ENCODE peak calls at places on chromosome 5, in eight cellular contexts. T is uterus, X is IMR-90, D is A549, F is NB4, N is right lobe of liver, L is Peyer's patch, A is endothelial cell of umbilical vein. K is an unnamed sample.

GRCh38 chr5:4531756-4532704 is 608.1 kb upstream of the ADAMTS16 start:
- DNase-seq in T (no peak), X (no peak), D (no peak), F (no peak), N (no peak), L (no peak), A (no peak), K (no peak)

GRCh38 chr5:12177851-12178250 is 273.6 kb upstream of the CTNND2 start:
- DNase-seq in T (no peak), X (no peak), D (no peak), F (no peak), N (no peak), L (no peak), A (no peak), K (no peak)

GRCh38 chr5:158384535-158385421 is 525.8 kb upstream of the CLINT1 start:
- DNase-seq in T (no peak), X (peak; percentile 97), D (peak; percentile 35), F (peak; percentile 25), N (no peak), L (no peak), A (peak; percentile 79), K (no peak)

GRCh38 chr5:179331591-179331990 is 13.7 kb downstream of the ADAMTS2 start:
- DNase-seq in T (no peak), X (no peak), D (no peak), F (no peak), N (no peak), L (no peak), A (no peak), K (no peak)

GRCh38 chr5:140235776-140236558 is 61.0 kb downstream of the CYSTM1 start:
- DNase-seq in T (no peak), X (no peak), D (no peak), F (peak; percentile 79), N (no peak), L (no peak), A (no peak), K (no peak)

GRCh38 chr5:124867064-124867707 is 120.7 kb upstream of the ZNF608 start:
- DNase-seq in T (no peak), X (peak; percentile 37), D (no peak), F (no peak), N (no peak), L (no peak), A (no peak), K (no peak)

GRCh38 chr5:51201708-51202107 is 181.5 kb upstream of the ISL1 start:
- DNase-seq in T (no peak), X (no peak), D (no peak), F (no peak), N (no peak), L (no peak), A (no peak), K (no peak)

GRCh38 chr5:56468278-56468677 is 235.1 kb upstream of the ANKRD55 start:
- DNase-seq in T (no peak), X (no peak), D (no peak), F (no peak), N (no peak), L (no peak), A (no peak), K (no peak)

GRCh38 chr5:150295172-150295611 is 5.6 kb upstream of the CAMK2A start:
- DNase-seq in T (peak; percentile 63), X (peak; percentile 81), D (peak; percentile 44), F (no peak), N (no peak), L (peak; percentile 71), A (no peak), K (peak; percentile 66)

GRCh38 chr5:91092859-91093843 is 290.0 kb downstream of the ARRDC3 start:
- DNase-seq in T (no peak), X (no peak), D (no peak), F (no peak), N (no peak), L (no peak), A (no peak), K (no peak)

GRCh38 chr5:66807743-66808142 is 211.6 kb downstream of the MAST4 start:
- DNase-seq in T (no peak), X (peak; percentile 55), D (peak; percentile 73), F (peak; percentile 2), N (no peak), L (no peak), A (peak; percentile 75), K (peak; percentile 27)

GRCh38 chr5:166165600-166165999 is 2125.8 kb upstream of the WWC1 start:
- DNase-seq in T (no peak), X (no peak), D (no peak), F (peak; percentile 25), N (no peak), L (no peak), A (no peak), K (no peak)

GRCh38 chr5:137486707-137487106 is 12.4 kb downstream of the SPOCK1 start:
- DNase-seq in T (peak; percentile 30), X (peak; percentile 81), D (peak; percentile 30), F (no peak), N (no peak), L (no peak), A (peak; percentile 81), K (no peak)

GRCh38 chr5:103589416-103590175 is 27.0 kb upstream of the NUDT12 start:
- DNase-seq in T (no peak), X (peak; percentile 40), D (no peak), F (no peak), N (no peak), L (no peak), A (no peak), K (no peak)

GRCh38 chr5:41637869-41638268 is 127.5 kb upstream of the PLCXD3 start:
- DNase-seq in T (no peak), X (no peak), D (peak; percentile 3), F (peak; percentile 6), N (no peak), L (no peak), A (no peak), K (no peak)

GRCh38 chr5:111512406-111513174 is at the start of gene STARD4:
- DNase-seq in T (peak; percentile 89), X (peak; percentile 92), D (peak; percentile 92), F (peak; percentile 96), N (peak; percentile 97), L (peak; percentile 98), A (peak; percentile 97), K (peak; percentile 98)
- TF ChIP-seq POLR2A in T (peak; percentile 62), X (peak; percentile 58), D (peak; percentile 57), F (peak; percentile 90), N (peak; percentile 91), L (peak; percentile 95), A (peak; percentile 61), K (no peak)

GRCh38 chr5:176616520-176616919 is 6.6 kb upstream of the GPRIN1 start:
- DNase-seq in T (no peak), X (no peak), D (no peak), F (no peak), N (no peak), L (no peak), A (no peak), K (no peak)

GRCh38 chr5:176620333-176620981 is 9.9 kb downstream of the SNCB start:
- DNase-seq in T (no peak), X (no peak), D (peak; percentile 24), F (no peak), N (no peak), L (no peak), A (no peak), K (no peak)

GRCh38 chr5:176619569-176620332 is 9.8 kb upstream of the GPRIN1 start:
- DNase-seq in T (no peak), X (no peak), D (no peak), F (no peak), N (no peak), L (no peak), A (no peak), K (no peak)

GRCh38 chr5:176619203-176619568 is 9.2 kb upstream of the GPRIN1 start:
- DNase-seq in T (no peak), X (peak; percentile 86), D (peak; percentile 86), F (peak; percentile 39), N (peak; percentile 56), L (peak; percentile 78), A (peak; percentile 87), K (no peak)

DNA sequence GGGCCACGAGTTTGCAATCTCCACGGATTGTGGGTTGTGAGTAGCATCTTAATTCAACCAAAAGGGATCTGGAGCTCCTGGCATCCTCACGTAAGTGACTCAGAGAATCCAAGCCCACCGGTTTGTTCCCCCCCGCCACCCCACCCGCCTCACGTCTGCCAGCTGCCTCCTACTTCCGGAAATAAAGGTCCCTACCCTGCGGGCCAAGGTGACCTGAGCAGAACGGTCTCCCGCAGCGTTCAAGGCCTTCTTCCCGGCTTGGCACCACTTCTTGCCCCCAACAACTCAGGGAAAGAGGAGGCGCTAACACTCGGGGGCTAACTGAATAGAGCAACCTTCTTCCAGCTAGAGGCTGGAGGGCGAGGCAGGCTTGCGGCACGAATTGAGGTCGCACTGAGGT is 8.8 kb upstream of the GPRIN1 start:
- DNase-seq in T (no peak), X (no peak), D (no peak), F (no peak), N (no peak), L (no peak), A (no peak), K (no peak)
- H3K4me3 ChIP-seq in T (no peak overlapping the region), X (no peak overlapping the region), D (no peak overlapping the region), F (no peak overlapping the region), N (no peak overlapping the region), L (no peak overlapping the region), A (no peak overlapping the region), K (no peak overlapping the region)

GRCh38 chr5:60568646-60569045 is 131.3 kb downstream of the DEPDC1B start:
- DNase-seq in T (no peak), X (no peak), D (peak; percentile 9), F (no peak), N (no peak), L (no peak), A (no peak), K (no peak)
- TF ChIP-seq POLR2A in T (no peak), X (no peak), D (no peak), F (no peak), N (no peak), L (no peak), A (no peak), K (no peak)

GRCh38 chr5:172183881-172184280 is 4.1 kb downstream of the STK10 start:
- DNase-seq in T (no peak), X (no peak), D (no peak), F (no peak), N (no peak), L (peak; percentile 5), A (no peak), K (no peak)

GRCh38 chr5:172182291-172182690 is 5.7 kb downstream of the STK10 start:
- DNase-seq in T (no peak), X (no peak), D (no peak), F (peak; percentile 56), N (no peak), L (no peak), A (no peak), K (no peak)

GRCh38 chr5:172187118-172188032 is 649 bp downstream of the STK10 start:
- DNase-seq in T (peak; percentile 45), X (peak; percentile 80), D (peak; percentile 58), F (peak; percentile 84), N (peak; percentile 68), L (peak; percentile 89), A (peak; percentile 49), K (peak; percentile 93)

GRCh38 chr5:172186114-172186695 is 1.8 kb downstream of the STK10 start:
- DNase-seq in T (no peak), X (no peak), D (no peak), F (no peak), N (no peak), L (no peak), A (no peak), K (no peak)

DNA sequence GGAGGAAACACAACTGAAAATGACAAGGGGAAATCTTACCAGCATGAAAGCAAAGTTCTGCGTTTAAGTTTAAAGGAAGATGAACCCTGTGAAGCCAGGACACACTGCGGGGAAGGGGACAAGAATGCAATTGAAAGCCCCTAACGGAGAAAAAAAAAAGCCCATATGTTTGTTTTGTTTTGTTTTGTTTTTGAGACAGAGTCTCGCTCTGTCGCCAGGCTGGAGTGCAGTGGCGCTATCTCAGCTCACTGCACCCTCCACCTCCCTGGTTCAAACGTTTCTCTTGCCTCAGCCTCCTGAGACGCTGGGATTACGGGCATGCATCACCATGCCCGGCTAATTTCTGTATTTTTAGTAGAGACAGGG is 2.9 kb downstream of the STK10 start:
- DNase-seq in T (no peak), X (no peak), D (no peak), F (no peak), N (no peak), L (peak; percentile 38), A (no peak), K (no peak)
- H3K4me3 ChIP-seq in T (no peak overlapping the region), X (no peak overlapping the region), D (no peak overlapping the region), F (peak overlapping the region; percentile 97), N (peak overlapping the region; percentile 87), L (no peak overlapping the region), A (no peak overlapping the region), K (no peak overlapping the region)